ENCODE peak calls at places on chromosome 3, in eight cellular contexts. M, O, W, C, Z, X, A and T are unnamed samples.

GRCh38 chr3:143070977-143071551 is 48.5 kb upstream of the CHST2 start:
- DNase-seq in M (no peak), O (no peak), W (no peak), C (no peak), Z (peak; percentile 88), X (no peak), A (peak; percentile 62), T (peak; percentile 70)

GRCh38 chr3:88113311-88114162 is 36.2 kb upstream of the C3orf38 start:
- DNase-seq in M (peak; percentile 47), O (peak; percentile 15), W (peak; percentile 88), C (peak; percentile 77), Z (peak; percentile 74), X (peak; percentile 32), A (peak; percentile 21), T (peak; percentile 23)

GRCh38 chr3:178392553-178392952 is 143.7 kb upstream of the KCNMB2 start:
- DNase-seq in M (no peak), O (no peak), W (no peak), C (no peak), Z (peak; percentile 41), X (no peak), A (no peak), T (no peak)

GRCh38 chr3:119098620-119099222 is 47.2 kb upstream of the TEX55 start:
- DNase-seq in M (no peak), O (no peak), W (peak; percentile 49), C (no peak), Z (peak; percentile 44), X (peak; percentile 20), A (no peak), T (peak; percentile 28)

GRCh38 chr3:117553461-117553860 is 843.9 kb downstream of the TUSC7 start:
- DNase-seq in M (no peak), O (no peak), W (no peak), C (no peak), Z (peak; percentile 13), X (no peak), A (peak; percentile 38), T (no peak)

GRCh38 chr3:197801801-197802504 is 10.9 kb downstream of the LRCH3 start:
- DNase-seq in M (no peak), O (no peak), W (peak; percentile 67), C (no peak), Z (no peak), X (no peak), A (no peak), T (no peak)

GRCh38 chr3:13927295-13927694 is 47.4 kb upstream of the WNT7A start:
- DNase-seq in M (no peak), O (no peak), W (no peak), C (no peak), Z (no peak), X (no peak), A (no peak), T (no peak)

GRCh38 chr3:61080737-61081445 is 170.4 kb downstream of the FHIT start:
- DNase-seq in M (no peak), O (no peak), W (no peak), C (no peak), Z (no peak), X (no peak), A (no peak), T (peak; percentile 24)

GRCh38 chr3:148648685-148649352 is 48.9 kb upstream of the AGTR1 start:
- DNase-seq in M (no peak), O (no peak), W (no peak), C (no peak), Z (peak; percentile 63), X (no peak), A (no peak), T (no peak)

GRCh38 chr3:20047341-20047779 is 7.1 kb downstream of the KAT2B start:
- DNase-seq in M (no peak), O (no peak), W (no peak), C (no peak), Z (no peak), X (no peak), A (no peak), T (no peak)

GRCh38 chr3:14371573-14372474 is 30.6 kb upstream of the SLC6A6 start:
- DNase-seq in M (peak; percentile 97), O (peak; percentile 46), W (peak; percentile 74), C (peak; percentile 64), Z (peak; percentile 24), X (peak; percentile 78), A (peak; percentile 43), T (no peak)

GRCh38 chr3:194257916-194258668 is 93.0 kb downstream of the CPN2 start:
- DNase-seq in M (no peak), O (no peak), W (no peak), C (no peak), Z (no peak), X (no peak), A (no peak), T (no peak)

GRCh38 chr3:60523536-60523935 is 727.7 kb downstream of the FHIT start:
- DNase-seq in M (no peak), O (no peak), W (no peak), C (no peak), Z (no peak), X (no peak), A (no peak), T (no peak)

GRCh38 chr3:110656394-110656793 is 415.2 kb upstream of the NECTIN3 start:
- DNase-seq in M (no peak), O (no peak), W (peak; percentile 80), C (no peak), Z (no peak), X (no peak), A (no peak), T (no peak)

GRCh38 chr3:113981803-113982202 is 34.0 kb downstream of the ZDHHC23 start:
- DNase-seq in M (no peak), O (no peak), W (no peak), C (no peak), Z (no peak), X (no peak), A (no peak), T (no peak)

GRCh38 chr3:182241777-182242556 is 530.2 kb downstream of the SOX2 start:
- DNase-seq in M (no peak), O (peak; percentile 40), W (no peak), C (peak; percentile 64), Z (no peak), X (no peak), A (peak; percentile 63), T (no peak)

GRCh38 chr3:59802045-59802444 is 752.2 kb upstream of the CFAP20DC start:
- DNase-seq in M (no peak), O (no peak), W (no peak), C (no peak), Z (no peak), X (no peak), A (no peak), T (no peak)

GRCh38 chr3:189446959-189447560 is 184.1 kb upstream of the TP63 start:
- DNase-seq in M (no peak), O (no peak), W (no peak), C (no peak), Z (peak; percentile 4), X (peak; percentile 53), A (no peak), T (no peak)

GRCh38 chr3:113531826-113532697 is at the start of gene SIDT1:
- DNase-seq in M (peak; percentile 60), O (no peak), W (peak; percentile 16), C (peak; percentile 32), Z (no peak), X (no peak), A (no peak), T (peak; percentile 34)

GRCh38 chr3:156532730-156533129 is 22.2 kb downstream of the SSR3 start:
- DNase-seq in M (no peak), O (no peak), W (no peak), C (no peak), Z (no peak), X (no peak), A (no peak), T (no peak)

GRCh38 chr3:14524920-14525660 is 15.1 kb downstream of the GRIP2 start:
- DNase-seq in M (no peak), O (no peak), W (no peak), C (no peak), Z (no peak), X (no peak), A (no peak), T (no peak)

GRCh38 chr3:156291269-156292123 is 171.1 kb downstream of the KCNAB1 start:
- DNase-seq in M (peak; percentile 57), O (no peak), W (peak; percentile 27), C (peak; percentile 24), Z (no peak), X (no peak), A (no peak), T (peak; percentile 78)

GRCh38 chr3:72996473-72997333 is at the start of gene PPP4R2:
- DNase-seq in M (peak; percentile 85), O (peak; percentile 62), W (peak; percentile 86), C (peak; percentile 90), Z (peak; percentile 77), X (no peak), A (no peak), T (peak; percentile 93)
- H3K4me3 ChIP-seq in M (peak within 1 kb of the TSS; percentile 97), O (peak within 1 kb of the TSS; percentile 96), W (peak within 1 kb of the TSS; percentile 76), C (peak within 1 kb of the TSS; percentile 96), Z (peak within 1 kb of the TSS; percentile 88), X (peak within 1 kb of the TSS; percentile 84), A (peak within 1 kb of the TSS; percentile 96), T (peak within 1 kb of the TSS; percentile 86)

DNA sequence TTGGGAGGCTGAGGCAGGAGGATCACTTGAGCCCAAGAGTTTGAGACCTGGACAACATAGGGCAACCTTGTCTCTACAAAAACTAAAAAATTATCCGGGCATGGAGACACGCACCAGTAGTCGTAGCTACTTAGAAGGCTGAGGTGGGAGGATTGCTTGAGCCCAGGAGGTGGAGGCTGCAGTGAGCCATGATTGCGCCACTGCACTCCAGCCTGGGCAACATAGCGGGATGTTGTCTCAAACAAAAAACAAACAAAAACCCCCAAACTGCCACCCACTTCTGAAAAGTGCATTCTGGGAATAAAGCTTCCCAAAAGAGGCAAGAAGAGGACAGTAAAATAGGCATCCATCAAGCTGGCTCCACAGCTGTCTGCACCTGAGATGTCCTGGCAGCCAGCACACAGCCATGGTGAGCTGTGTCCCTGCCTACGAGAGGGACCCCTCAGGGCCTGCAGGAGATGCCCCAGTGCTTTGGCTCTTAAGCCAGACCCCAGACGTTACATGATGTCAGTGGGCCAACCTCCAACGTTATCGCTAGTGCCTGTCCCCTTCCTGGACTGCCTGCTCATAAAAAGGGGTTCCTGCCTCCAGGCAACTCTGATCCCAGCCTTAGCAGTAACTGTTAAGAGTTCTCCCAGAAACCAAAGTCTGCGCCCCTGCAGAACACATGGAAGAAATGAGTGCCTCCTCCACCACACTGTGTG is 101.1 kb downstream of the LRIG1 start:
- DNase-seq in M (no peak), O (no peak), W (no peak), C (no peak), Z (no peak), X (no peak), A (no peak), T (no peak)
- H3K36me3 ChIP-seq in M (peaks cover 26% of the 10 kb centered on the region), O (peaks cover 34% of the 10 kb centered on the region), W (peaks cover 3% of the 10 kb centered on the region), C (no peaks in the 10 kb centered on the region), Z (peaks cover 11% of the 10 kb centered on the region), X (no peaks in the 10 kb centered on the region), A (no peaks in the 10 kb centered on the region), T (peaks cover 45% of the 10 kb centered on the region)

DNA sequence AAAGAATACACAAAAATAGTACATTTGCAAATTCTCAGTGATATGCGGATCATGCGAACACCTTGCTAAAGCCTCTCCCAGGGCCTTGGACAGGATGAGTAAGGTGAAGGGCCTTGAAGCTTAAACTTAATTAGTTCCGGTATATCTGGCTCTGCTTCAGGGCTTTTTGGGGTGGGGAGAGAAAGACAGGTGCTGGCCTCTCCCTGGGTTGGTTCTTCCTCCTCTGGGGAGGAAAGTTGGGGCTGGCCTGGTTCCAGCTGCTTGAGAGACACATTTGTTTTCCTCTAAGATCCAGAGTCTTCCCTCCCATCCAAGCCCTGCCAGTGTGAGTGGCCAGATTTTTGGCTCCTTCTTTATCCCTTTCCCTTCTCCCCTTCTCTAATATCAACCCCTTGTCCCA is 64.7 kb upstream of the EPHB3 start:
- DNase-seq in M (no peak), O (no peak), W (no peak), C (no peak), Z (no peak), X (no peak), A (no peak), T (no peak)
- H3K27me3 ChIP-seq in M (peaks cover 6% of the 10 kb centered on the region), O (no peaks in the 10 kb centered on the region), W (peaks cover 31% of the 10 kb centered on the region), C (no peaks in the 10 kb centered on the region), Z (peaks cover 22% of the 10 kb centered on the region), X (peaks cover 22% of the 10 kb centered on the region), A (peaks cover 35% of the 10 kb centered on the region), T (peaks cover 17% of the 10 kb centered on the region)

GRCh38 chr3:132777171-132777570 is 55.0 kb upstream of the NPHP3 start:
- DNase-seq in M (no peak), O (no peak), W (no peak), C (no peak), Z (no peak), X (no peak), A (no peak), T (no peak)
- H3K4me3 ChIP-seq in M (no peak overlapping the region), O (no peak overlapping the region), W (no peak overlapping the region), C (no peak overlapping the region), Z (no peak overlapping the region), X (no peak overlapping the region), A (no peak overlapping the region), T (no peak overlapping the region)